ENCODE peak calls at places on chromosomes 13 and 19, in ten cellular contexts. Z is naive thymus-derived CD4-positive, alpha-beta T cell; Y is activated naive CD8-positive, alpha-beta T cell treated with anti-CD3 and anti-CD28 coated beads, Interleukin-2, amount 50 U/mL, for 16 hours; W is kidney; K is amniotic stem cell; N is WTC11; I is body of pancreas; C is hypothalamus; A is stomach; X is neural crest cell. Q is an unnamed sample.

GRCh38 chr19:53333071-53333465 is 481 bp upstream of the ZNF845 start:
- DNase-seq in Z (no peak), Y (no peak), W (peak; percentile 82), K (peak; percentile 34), N (peak; percentile 65), I (peak; percentile 51), C (no peak), A (peak; percentile 42), X (peak; percentile 40), Q (no peak)

GRCh38 chr13:48526269-48526668 is 6.6 kb downstream of the RCBTB2 start:
- DNase-seq in Z (no peak), Y (no peak), W (no peak), K (no peak), N (no peak), I (no peak), C (no peak), A (no peak), X (no peak), Q (no peak)

GRCh38 chr13:21212138-21212775 is 35.8 kb downstream of the MRPL57 start:
- DNase-seq in Z (no peak), Y (no peak), W (no peak), K (no peak), N (no peak), I (no peak), C (no peak), A (no peak), X (no peak), Q (no peak)

GRCh38 chr19:52695996-52696395 is 38.8 kb downstream of the ZNF611 start:
- DNase-seq in Z (no peak), Y (no peak), W (no peak), K (no peak), N (no peak), I (no peak), C (no peak), A (no peak), X (no peak), Q (no peak)

GRCh38 chr13:45055198-45055901 is 65.0 kb upstream of the GTF2F2 start:
- DNase-seq in Z (no peak), Y (peak; percentile 29), W (no peak), K (peak; percentile 22), N (no peak), I (no peak), C (no peak), A (no peak), X (no peak), Q (peak; percentile 80)

GRCh38 chr19:18996351-18996750 is 37.0 kb downstream of the SUGP2 start:
- DNase-seq in Z (no peak), Y (no peak), W (no peak), K (no peak), N (no peak), I (no peak), C (no peak), A (no peak), X (no peak), Q (no peak)

GRCh38 chr13:106561551-106562170 is 6.3 kb downstream of the ARGLU1 start:
- DNase-seq in Z (no peak), Y (no peak), W (no peak), K (no peak), N (no peak), I (no peak), C (no peak), A (no peak), X (no peak), Q (no peak)

GRCh38 chr13:29369060-29369743 is 226.3 kb downstream of the SLC7A1 start:
- DNase-seq in Z (no peak), Y (no peak), W (no peak), K (no peak), N (no peak), I (no peak), C (no peak), A (no peak), X (peak; percentile 9), Q (no peak)

GRCh38 chr13:41268764-41269163 is 5.4 kb upstream of the MTRF1 start:
- DNase-seq in Z (peak; percentile 28), Y (no peak), W (no peak), K (no peak), N (no peak), I (no peak), C (no peak), A (no peak), X (peak; percentile 8), Q (no peak)

GRCh38 chr19:38543807-38544568 is 73.8 kb downstream of the MAP4K1 start:
- DNase-seq in Z (no peak), Y (no peak), W (peak; percentile 86), K (peak; percentile 44), N (peak; percentile 58), I (peak; percentile 50), C (peak; percentile 69), A (peak; percentile 39), X (no peak), Q (peak; percentile 12)

GRCh38 chr13:43058318-43058674 is 34.9 kb downstream of the DNAJC15 start:
- DNase-seq in Z (no peak), Y (no peak), W (peak; percentile 79), K (no peak), N (peak; percentile 23), I (no peak), C (no peak), A (no peak), X (no peak), Q (peak; percentile 56)

GRCh38 chr13:20525601-20526544 is at the start of gene CRYL1:
- DNase-seq in Z (peak; percentile 70), Y (peak; percentile 34), W (peak; percentile 92), K (peak; percentile 35), N (peak; percentile 45), I (peak; percentile 71), C (peak; percentile 87), A (peak; percentile 82), X (peak; percentile 29), Q (peak; percentile 9)

Q was measured in AG04449.